ENCODE peak calls at places on chromosomes 6 and 20, in seven cellular contexts. One of them, this sample, is unnamed.

GRCh38 chr6:60754879-60755278 is 1531.1 kb downstream of the KHDRBS2 start:
- DNase-seq in endothelial cell: no peak
- DNase-seq in HFF-Myc: no peak
- DNase-seq in psoas muscle: no peak
- DNase-seq in neural progenitor cell: peak
- DNase-seq in Peyer's patch: no peak
- DNase-seq in stomach: no peak
- DNase-seq in this sample: no peak

GRCh38 chr6:12602951-12603710 is 113.4 kb upstream of the PHACTR1 start:
- DNase-seq in endothelial cell: no peak
- DNase-seq in HFF-Myc: peak
- DNase-seq in psoas muscle: no peak
- DNase-seq in neural progenitor cell: peak
- DNase-seq in Peyer's patch: no peak
- DNase-seq in stomach: peak
- DNase-seq in this sample: no peak

GRCh38 chr6:111750753-111751684 is 122.2 kb downstream of the FYN start:
- DNase-seq in endothelial cell: peak
- DNase-seq in HFF-Myc: no peak
- DNase-seq in psoas muscle: no peak
- DNase-seq in neural progenitor cell: peak
- DNase-seq in Peyer's patch: peak
- DNase-seq in stomach: no peak
- DNase-seq in this sample: peak

GRCh38 chr20:38187512-38187911 is 22.4 kb upstream of the TGM2 start:
- DNase-seq in endothelial cell: no peak
- DNase-seq in HFF-Myc: no peak
- DNase-seq in psoas muscle: no peak
- DNase-seq in neural progenitor cell: peak
- DNase-seq in Peyer's patch: peak
- DNase-seq in stomach: no peak
- DNase-seq in this sample: no peak

GRCh38 chr6:128519931-128520435 is 416 bp downstream of the PTPRK start:
- DNase-seq in endothelial cell: no peak
- DNase-seq in HFF-Myc: no peak
- DNase-seq in psoas muscle: no peak
- DNase-seq in neural progenitor cell: no peak
- DNase-seq in Peyer's patch: peak
- DNase-seq in stomach: peak
- DNase-seq in this sample: peak

GRCh38 chr6:121896771-121897170 is 461.3 kb downstream of the GJA1 start:
- DNase-seq in endothelial cell: no peak
- DNase-seq in HFF-Myc: no peak
- DNase-seq in psoas muscle: no peak
- DNase-seq in neural progenitor cell: no peak
- DNase-seq in Peyer's patch: no peak
- DNase-seq in stomach: no peak
- DNase-seq in this sample: no peak

GRCh38 chr20:22805970-22806369 is 221.6 kb upstream of the FOXA2 start:
- DNase-seq in endothelial cell: no peak
- DNase-seq in HFF-Myc: no peak
- DNase-seq in psoas muscle: no peak
- DNase-seq in neural progenitor cell: no peak
- DNase-seq in Peyer's patch: no peak
- DNase-seq in stomach: no peak
- DNase-seq in this sample: no peak

GRCh38 chr20:56516631-56517030 is 7.9 kb upstream of the FAM209A start:
- DNase-seq in endothelial cell: no peak
- DNase-seq in HFF-Myc: no peak
- DNase-seq in psoas muscle: no peak
- DNase-seq in neural progenitor cell: no peak
- DNase-seq in Peyer's patch: no peak
- DNase-seq in stomach: no peak
- DNase-seq in this sample: no peak

GRCh38 chr20:9555781-9556180 is 41.4 kb downstream of the LAMP5 start:
- DNase-seq in endothelial cell: no peak
- DNase-seq in HFF-Myc: no peak
- DNase-seq in psoas muscle: no peak
- DNase-seq in neural progenitor cell: no peak
- DNase-seq in Peyer's patch: no peak
- DNase-seq in stomach: no peak
- DNase-seq in this sample: no peak

GRCh38 chr6:21559238-21559637 is 34.3 kb upstream of the SOX4 start:
- DNase-seq in endothelial cell: no peak
- DNase-seq in HFF-Myc: no peak
- DNase-seq in psoas muscle: no peak
- DNase-seq in neural progenitor cell: no peak
- DNase-seq in Peyer's patch: no peak
- DNase-seq in stomach: no peak
- DNase-seq in this sample: no peak

GRCh38 chr20:46954490-46955038 is 59.9 kb downstream of the EYA2 start:
- DNase-seq in endothelial cell: no peak
- DNase-seq in HFF-Myc: peak
- DNase-seq in psoas muscle: no peak
- DNase-seq in neural progenitor cell: no peak
- DNase-seq in Peyer's patch: no peak
- DNase-seq in stomach: no peak
- DNase-seq in this sample: no peak

GRCh38 chr6:4879724-4880372 is 103.6 kb downstream of the CDYL start:
- DNase-seq in endothelial cell: no peak
- DNase-seq in HFF-Myc: no peak
- DNase-seq in psoas muscle: no peak
- DNase-seq in neural progenitor cell: no peak
- DNase-seq in Peyer's patch: no peak
- DNase-seq in stomach: no peak
- DNase-seq in this sample: no peak

GRCh38 chr20:5908981-5909380 is 41.4 kb downstream of the TRMT6 start:
- DNase-seq in endothelial cell: no peak
- DNase-seq in HFF-Myc: no peak
- DNase-seq in psoas muscle: no peak
- DNase-seq in neural progenitor cell: no peak
- DNase-seq in Peyer's patch: no peak
- DNase-seq in stomach: no peak
- DNase-seq in this sample: no peak

GRCh38 chr6:56148488-56149190 is 98.7 kb downstream of the COL21A1 start:
- DNase-seq in endothelial cell: no peak
- DNase-seq in HFF-Myc: no peak
- DNase-seq in psoas muscle: no peak
- DNase-seq in neural progenitor cell: no peak
- DNase-seq in Peyer's patch: no peak
- DNase-seq in stomach: no peak
- DNase-seq in this sample: no peak

GRCh38 chr6:55980627-55981211 is 105.3 kb upstream of the BMP5 start:
- DNase-seq in endothelial cell: peak
- DNase-seq in HFF-Myc: peak
- DNase-seq in psoas muscle: no peak
- DNase-seq in neural progenitor cell: peak
- DNase-seq in Peyer's patch: no peak
- DNase-seq in stomach: no peak
- DNase-seq in this sample: no peak

GRCh38 chr6:16985484-16986284 is 116.2 kb upstream of the STMND1 start:
- DNase-seq in endothelial cell: no peak
- DNase-seq in HFF-Myc: no peak
- DNase-seq in psoas muscle: no peak
- DNase-seq in neural progenitor cell: no peak
- DNase-seq in Peyer's patch: no peak
- DNase-seq in stomach: no peak
- DNase-seq in this sample: no peak

GRCh38 chr6:81708306-81708705 is 44.2 kb downstream of the TENT5A start:
- DNase-seq in endothelial cell: no peak
- DNase-seq in HFF-Myc: no peak
- DNase-seq in psoas muscle: no peak
- DNase-seq in neural progenitor cell: peak
- DNase-seq in Peyer's patch: no peak
- DNase-seq in stomach: no peak
- DNase-seq in this sample: no peak

GRCh38 chr6:131116755-131117360 is 18.4 kb upstream of the AKAP7 start:
- DNase-seq in endothelial cell: peak
- DNase-seq in HFF-Myc: no peak
- DNase-seq in psoas muscle: no peak
- DNase-seq in neural progenitor cell: peak
- DNase-seq in Peyer's patch: no peak
- DNase-seq in stomach: no peak
- DNase-seq in this sample: no peak

GRCh38 chr6:3455490-3456394 is 1.1 kb downstream of the SLC22A23 start:
- DNase-seq in endothelial cell: peak
- DNase-seq in HFF-Myc: no peak
- DNase-seq in psoas muscle: peak
- DNase-seq in neural progenitor cell: peak
- DNase-seq in Peyer's patch: peak
- DNase-seq in stomach: peak
- DNase-seq in this sample: no peak

GRCh38 chr20:61871913-61872312 is 193.8 kb downstream of the TAF4 start:
- DNase-seq in endothelial cell: no peak
- DNase-seq in HFF-Myc: no peak
- DNase-seq in psoas muscle: no peak
- DNase-seq in neural progenitor cell: no peak
- DNase-seq in Peyer's patch: no peak
- DNase-seq in stomach: no peak
- DNase-seq in this sample: no peak

GRCh38 chr20:48667481-48667880 is 160.3 kb downstream of the PREX1 start:
- DNase-seq in endothelial cell: no peak
- DNase-seq in HFF-Myc: no peak
- DNase-seq in psoas muscle: no peak
- DNase-seq in neural progenitor cell: no peak
- DNase-seq in Peyer's patch: no peak
- DNase-seq in stomach: no peak
- DNase-seq in this sample: no peak

GRCh38 chr20:61956396-61957342 is 109.0 kb downstream of the TAF4 start:
- DNase-seq in endothelial cell: peak
- DNase-seq in HFF-Myc: no peak
- DNase-seq in psoas muscle: no peak
- DNase-seq in neural progenitor cell: no peak
- DNase-seq in Peyer's patch: no peak
- DNase-seq in stomach: no peak
- DNase-seq in this sample: no peak

GRCh38 chr20:59525500-59526241 is 78.7 kb upstream of the PHACTR3 start:
- DNase-seq in endothelial cell: peak
- DNase-seq in HFF-Myc: peak
- DNase-seq in psoas muscle: peak
- DNase-seq in neural progenitor cell: peak
- DNase-seq in Peyer's patch: peak
- DNase-seq in stomach: peak
- DNase-seq in this sample: no peak

GRCh38 chr20:17556842-17557674 is 12.8 kb upstream of the DSTN start:
- DNase-seq in endothelial cell: no peak
- DNase-seq in HFF-Myc: no peak
- DNase-seq in psoas muscle: peak
- DNase-seq in neural progenitor cell: no peak
- DNase-seq in Peyer's patch: peak
- DNase-seq in stomach: peak
- DNase-seq in this sample: no peak

GRCh38 chr6:33632603-33633039 is 11.5 kb downstream of the ITPR3 start:
- DNase-seq in endothelial cell: peak
- DNase-seq in HFF-Myc: no peak
- DNase-seq in psoas muscle: peak
- DNase-seq in neural progenitor cell: peak
- DNase-seq in Peyer's patch: peak
- DNase-seq in stomach: peak
- DNase-seq in this sample: peak

GRCh38 chr6:41442800-41443501 is 103.2 kb upstream of the FOXP4 start:
- DNase-seq in endothelial cell: peak
- DNase-seq in HFF-Myc: no peak
- DNase-seq in psoas muscle: peak
- DNase-seq in neural progenitor cell: peak
- DNase-seq in Peyer's patch: no peak
- DNase-seq in stomach: peak
- DNase-seq in this sample: no peak
- TF ChIP-seq CTCF in endothelial cell: peak
- TF ChIP-seq CTCF in HFF-Myc: peak
- TF ChIP-seq CTCF in psoas muscle: peak
- TF ChIP-seq CTCF in neural progenitor cell: peak
- TF ChIP-seq CTCF in Peyer's patch: peak
- TF ChIP-seq CTCF in stomach: no peak
- TF ChIP-seq CTCF in this sample: peak

GRCh38 chr6:51844391-51844735 is 243.1 kb downstream of the PKHD1 start:
- DNase-seq in endothelial cell: peak
- DNase-seq in HFF-Myc: no peak
- DNase-seq in psoas muscle: no peak
- DNase-seq in neural progenitor cell: peak
- DNase-seq in Peyer's patch: no peak
- DNase-seq in stomach: no peak
- DNase-seq in this sample: no peak
- TF ChIP-seq CTCF in endothelial cell: no peak
- TF ChIP-seq CTCF in HFF-Myc: no peak
- TF ChIP-seq CTCF in psoas muscle: no peak
- TF ChIP-seq CTCF in neural progenitor cell: peak
- TF ChIP-seq CTCF in Peyer's patch: no peak
- TF ChIP-seq CTCF in stomach: no peak
- TF ChIP-seq CTCF in this sample: no peak

GRCh38 chr6:31270788-31271640 is 878 bp downstream of the HLA-C start:
- DNase-seq in endothelial cell: no peak
- DNase-seq in HFF-Myc: no peak
- DNase-seq in psoas muscle: peak
- DNase-seq in neural progenitor cell: peak
- DNase-seq in Peyer's patch: peak
- DNase-seq in stomach: peak
- DNase-seq in this sample: peak

GRCh38 chr6:31272431-31272830 is 539 bp upstream of the HLA-C start:
- DNase-seq in endothelial cell: no peak
- DNase-seq in HFF-Myc: no peak
- DNase-seq in psoas muscle: no peak
- DNase-seq in neural progenitor cell: peak
- DNase-seq in Peyer's patch: no peak
- DNase-seq in stomach: no peak
- DNase-seq in this sample: no peak

GRCh38 chr6:31267504-31268371 is 4.2 kb downstream of the HLA-C start:
- DNase-seq in endothelial cell: no peak
- DNase-seq in HFF-Myc: no peak
- DNase-seq in psoas muscle: no peak
- DNase-seq in neural progenitor cell: no peak
- DNase-seq in Peyer's patch: no peak
- DNase-seq in stomach: no peak
- DNase-seq in this sample: no peak

GRCh38 chr6:31272856-31273626 is 1.1 kb upstream of the HLA-C start:
- DNase-seq in endothelial cell: no peak
- DNase-seq in HFF-Myc: no peak
- DNase-seq in psoas muscle: no peak
- DNase-seq in neural progenitor cell: peak
- DNase-seq in Peyer's patch: peak
- DNase-seq in stomach: no peak
- DNase-seq in this sample: no peak

GRCh38 chr6:31271641-31272357 is at the start of gene HLA-C:
- DNase-seq in endothelial cell: peak
- DNase-seq in HFF-Myc: peak
- DNase-seq in psoas muscle: peak
- DNase-seq in neural progenitor cell: peak
- DNase-seq in Peyer's patch: peak
- DNase-seq in stomach: peak
- DNase-seq in this sample: peak
- TF ChIP-seq CTCF in endothelial cell: no peak
- TF ChIP-seq CTCF in HFF-Myc: no peak
- TF ChIP-seq CTCF in psoas muscle: no peak
- TF ChIP-seq CTCF in neural progenitor cell: no peak
- TF ChIP-seq CTCF in Peyer's patch: no peak
- TF ChIP-seq CTCF in stomach: no peak
- TF ChIP-seq CTCF in this sample: no peak

GRCh38 chr6:152206072-152206818 is 398.8 kb downstream of the ESR1 start:
- DNase-seq in endothelial cell: peak
- DNase-seq in HFF-Myc: no peak
- DNase-seq in psoas muscle: peak
- DNase-seq in neural progenitor cell: peak
- DNase-seq in Peyer's patch: peak
- DNase-seq in stomach: peak
- DNase-seq in this sample: no peak
- TF ChIP-seq CTCF in endothelial cell: peak
- TF ChIP-seq CTCF in HFF-Myc: peak
- TF ChIP-seq CTCF in psoas muscle: peak
- TF ChIP-seq CTCF in neural progenitor cell: peak
- TF ChIP-seq CTCF in Peyer's patch: peak
- TF ChIP-seq CTCF in stomach: no peak
- TF ChIP-seq CTCF in this sample: peak

GRCh38 chr6:170260686-170261085 is 30.2 kb downstream of the DLL1 start:
- DNase-seq in endothelial cell: no peak
- DNase-seq in HFF-Myc: no peak
- DNase-seq in psoas muscle: no peak
- DNase-seq in neural progenitor cell: no peak
- DNase-seq in Peyer's patch: no peak
- DNase-seq in stomach: no peak
- DNase-seq in this sample: no peak
- TF ChIP-seq CTCF in endothelial cell: no peak
- TF ChIP-seq CTCF in HFF-Myc: no peak
- TF ChIP-seq CTCF in psoas muscle: no peak
- TF ChIP-seq CTCF in neural progenitor cell: peak
- TF ChIP-seq CTCF in Peyer's patch: no peak
- TF ChIP-seq CTCF in stomach: no peak
- TF ChIP-seq CTCF in this sample: no peak

This sample was measured in natural killer cell.